ENCODE peak calls at places on chromosomes 6 and 20, in four cellular contexts. V is CD8-positive, alpha-beta T cell; C is pancreas; M is CD4-positive, CD25-positive, alpha-beta regulatory T cell. T is an unnamed sample. For H3K9me3, the result is how much of the 10 kb centered on the place peaks cover.

GRCh38 chr6:52953911-52954839 is 40.9 kb downstream of the GSTA4 start:
- DNase-seq in V (no peak), C (no peak), M (no peak), T (no peak)

GRCh38 chr20:13141541-13141940 is 79.5 kb upstream of the ISM1 start:
- DNase-seq in V (no peak), C (no peak), M (no peak), T (no peak)

GRCh38 chr6:6659600-6660327 is 71.2 kb downstream of the LY86 start:
- DNase-seq in V (no peak), C (no peak), M (no peak), T (no peak)

GRCh38 chr6:31125586-31126363 is 5.5 kb upstream of the CDSN start:
- DNase-seq in V (no peak), C (no peak), M (no peak), T (no peak)

GRCh38 chr6:34391023-34391485 is 1.4 kb downstream of the NUDT3 start:
- DNase-seq in V (no peak), C (no peak), M (no peak), T (no peak)

GRCh38 chr6:103080497-103080896 is 1687.0 kb downstream of the GRIK2 start:
- DNase-seq in V (no peak), C (no peak), M (no peak), T (no peak)

GRCh38 chr20:51534764-51535386 is 7.6 kb downstream of the NFATC2 start:
- DNase-seq in V (no peak), C (no peak), M (no peak), T (no peak)

GRCh38 chr20:32636278-32636677 is 37.5 kb downstream of the C20orf203 start:
- DNase-seq in V (no peak), C (no peak), M (no peak), T (no peak)

GRCh38 chr6:32882879-32883250 is 28.9 kb downstream of the PSMB9 start:
- DNase-seq in V (no peak), C (no peak), M (no peak), T (no peak)

GRCh38 chr6:155079985-155080452 is 84.9 kb downstream of the TIAM2 start:
- DNase-seq in V (no peak), C (no peak), M (no peak), T (no peak)

GRCh38 chr6:71577766-71578165 is 289.2 kb downstream of the OGFRL1 start:
- DNase-seq in V (no peak), C (no peak), M (no peak), T (no peak)

GRCh38 chr20:910840-911770 is 5.0 kb downstream of the ANGPT4 start:
- DNase-seq in V (no peak), C (no peak), M (no peak), T (no peak)

GRCh38 chr20:48285656-48286055 is 500.4 kb upstream of the SULF2 start:
- DNase-seq in V (no peak), C (no peak), M (no peak), T (no peak)

GRCh38 chr6:168778201-168778600 is 337.2 kb downstream of the SMOC2 start:
- DNase-seq in V (no peak), C (peak), M (no peak), T (no peak)

GRCh38 chr6:168774381-168774780 is 333.4 kb downstream of the SMOC2 start:
- DNase-seq in V (no peak), C (no peak), M (no peak), T (no peak)

DNA sequence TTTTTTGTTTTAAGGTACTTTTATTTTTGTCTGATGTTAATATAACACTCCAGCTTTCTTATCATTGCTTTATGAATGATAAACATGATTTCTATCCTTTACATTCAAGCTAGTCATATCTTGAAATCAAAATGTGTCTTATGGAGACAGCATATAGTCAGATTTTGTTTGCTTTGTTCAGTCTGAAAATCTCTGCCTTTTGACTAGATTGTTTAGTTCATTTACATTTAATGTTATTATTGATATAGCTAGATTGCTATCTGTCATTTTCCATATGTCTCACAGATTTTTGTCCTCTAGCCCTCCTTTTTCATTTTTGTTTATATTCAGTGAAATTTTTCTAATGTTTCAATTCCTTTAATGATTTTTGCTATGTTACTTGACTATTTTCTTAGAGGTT is 332.8 kb downstream of the SMOC2 start:
- DNase-seq in V (no peak), C (no peak), M (no peak), T (no peak)
- H3K9me3 ChIP-seq in V (under half), C (under half), M (under half), T (under half)

DNA sequence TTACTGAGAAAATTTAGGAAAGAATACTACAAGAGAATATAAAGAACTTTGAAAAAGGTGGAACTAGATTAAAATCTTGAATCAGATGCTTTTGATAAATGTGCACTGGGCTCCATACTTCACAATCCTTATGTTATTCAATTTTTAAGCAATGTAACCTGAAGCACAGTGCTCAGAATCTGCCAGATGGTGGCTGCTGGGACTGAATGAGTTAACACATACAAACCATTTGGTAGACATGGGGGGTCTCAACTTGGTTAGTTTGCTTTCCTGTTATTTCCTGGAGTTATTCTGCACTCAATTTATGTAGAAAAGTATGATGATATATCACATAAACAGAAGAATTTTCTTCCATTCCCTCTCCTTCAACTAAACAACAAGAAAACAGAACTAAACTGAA is 326.5 kb downstream of the RNGTT start:
- DNase-seq in V (no peak), C (no peak), M (no peak), T (no peak)
- H3K9me3 ChIP-seq in V (under half), C (under half), M (under half), T (under half)

GRCh38 chr6:367891-368630 is 23.5 kb upstream of the IRF4 start:
- DNase-seq in V (no peak), C (no peak), M (no peak), T (no peak)
- H3K9me3 ChIP-seq in V (under half), C (under half), M (under half), T (under half)

GRCh38 chr6:164108869-164109769 is 694.6 kb downstream of the QKI start:
- DNase-seq in V (no peak), C (peak), M (no peak), T (no peak)
- H3K9me3 ChIP-seq in V (under half), C (under half), M (under half), T (under half)

GRCh38 chr6:158312165-158312564 is at the start of gene TULP4:
- DNase-seq in V (no peak), C (no peak), M (no peak), T (no peak)
- H3K9me3 ChIP-seq in V (under half), C (under half), M (under half), T (under half)

GRCh38 chr20:54929191-54929590 is 453.8 kb downstream of the DOK5 start:
- DNase-seq in V (no peak), C (no peak), M (no peak), T (no peak)
- H3K9me3 ChIP-seq in V (under half), C (under half), M (under half), T (under half)

GRCh38 chr6:164856138-164856537 is 453.3 kb downstream of the C6orf118 start:
- DNase-seq in V (no peak), C (no peak), M (no peak), T (no peak)
- H3K9me3 ChIP-seq in V (under half), C (under half), M (under half), T (under half)

DNA sequence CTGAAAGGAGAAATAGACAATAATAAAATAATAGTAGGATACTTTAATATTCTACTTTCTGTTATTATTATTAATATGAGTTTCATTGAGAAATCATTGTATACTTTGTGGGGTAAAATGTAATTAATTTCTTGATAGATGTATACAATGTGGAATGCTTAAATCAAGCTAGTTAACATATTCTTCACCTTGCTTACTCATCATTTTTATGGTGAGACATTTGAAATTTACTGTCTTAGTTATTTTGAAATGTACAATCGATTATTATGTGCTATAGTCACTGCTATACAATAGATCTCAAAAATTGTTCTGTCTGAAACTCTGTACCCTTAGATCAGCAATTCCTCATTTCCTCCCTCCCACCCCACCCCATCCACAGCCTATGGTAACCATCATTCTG is 720.3 kb downstream of the RNF144B start:
- DNase-seq in V (no peak), C (no peak), M (no peak), T (no peak)
- H3K9me3 ChIP-seq in V (under half), C (under half), M (under half), T (under half)

GRCh38 chr6:159261983-159262382 is 92.8 kb downstream of the FNDC1 start:
- DNase-seq in V (no peak), C (no peak), M (no peak), T (no peak)
- H3K9me3 ChIP-seq in V (under half), C (under half), M (under half), T (under half)

GRCh38 chr6:109359248-109359647 is 23.0 kb downstream of the CD164 start:
- DNase-seq in V (no peak), C (no peak), M (no peak), T (no peak)
- H3K9me3 ChIP-seq in V (under half), C (under half), M (under half), T (under half)